ENCODE peak calls at places on chromosomes 7 and 10, in ten cellular contexts. One of them, this sample, is unnamed.

GRCh38 chr7:18116661-18117060 is 89.0 kb upstream of the PRPS1L1 start:
- DNase-seq in NCI-H1436: no peak
- DNase-seq in Right ventricle myocardium superior: no peak
- DNase-seq in GM04504: no peak
- DNase-seq in T-cell: no peak
- DNase-seq in sigmoid colon: no peak
- DNase-seq in putamen: no peak
- DNase-seq in hypothalamus: no peak
- DNase-seq in progenitor cell of endocrine pancreas: no peak
- DNase-seq in stimulated activated CD8-positive, alpha-beta memory T cell treated with anti-CD3 and anti-CD28 coated beads, Interleukin-2, amount 100 ng/mL, for 1 hour: no peak
- DNase-seq in this sample: no peak

GRCh38 chr10:13859979-13860619 is 273.3 kb downstream of the PRPF18 start:
- DNase-seq in hypothalamus: no peak
- DNase-seq in GM04504: no peak
- DNase-seq in T-cell: no peak
- DNase-seq in NCI-H1436: no peak
- DNase-seq in progenitor cell of endocrine pancreas: no peak
- DNase-seq in sigmoid colon: no peak
- DNase-seq in stimulated activated CD8-positive, alpha-beta memory T cell treated with anti-CD3 and anti-CD28 coated beads, Interleukin-2, amount 100 ng/mL, for 1 hour: no peak
- DNase-seq in putamen: no peak
- DNase-seq in Right ventricle myocardium superior: no peak
- DNase-seq in this sample: no peak

GRCh38 chr7:45217358-45217757 is 59.8 kb downstream of the RAMP3 start:
- DNase-seq in progenitor cell of endocrine pancreas: no peak
- DNase-seq in hypothalamus: no peak
- DNase-seq in sigmoid colon: no peak
- DNase-seq in GM04504: no peak
- DNase-seq in Right ventricle myocardium superior: no peak
- DNase-seq in putamen: no peak
- DNase-seq in NCI-H1436: no peak
- DNase-seq in T-cell: no peak
- DNase-seq in stimulated activated CD8-positive, alpha-beta memory T cell treated with anti-CD3 and anti-CD28 coated beads, Interleukin-2, amount 100 ng/mL, for 1 hour: no peak
- DNase-seq in this sample: no peak

GRCh38 chr7:94206295-94206694 is 188.4 kb upstream of the COL1A2 start:
- DNase-seq in hypothalamus: no peak
- DNase-seq in NCI-H1436: no peak
- DNase-seq in GM04504: no peak
- DNase-seq in Right ventricle myocardium superior: no peak
- DNase-seq in sigmoid colon: no peak
- DNase-seq in stimulated activated CD8-positive, alpha-beta memory T cell treated with anti-CD3 and anti-CD28 coated beads, Interleukin-2, amount 100 ng/mL, for 1 hour: no peak
- DNase-seq in putamen: no peak
- DNase-seq in progenitor cell of endocrine pancreas: no peak
- DNase-seq in T-cell: no peak
- DNase-seq in this sample: no peak

GRCh38 chr7:138032186-138032585 is 30.3 kb upstream of the CREB3L2 start:
- DNase-seq in putamen: no peak
- DNase-seq in GM04504: no peak
- DNase-seq in sigmoid colon: no peak
- DNase-seq in stimulated activated CD8-positive, alpha-beta memory T cell treated with anti-CD3 and anti-CD28 coated beads, Interleukin-2, amount 100 ng/mL, for 1 hour: no peak
- DNase-seq in NCI-H1436: no peak
- DNase-seq in progenitor cell of endocrine pancreas: no peak
- DNase-seq in hypothalamus: no peak
- DNase-seq in Right ventricle myocardium superior: no peak
- DNase-seq in T-cell: no peak
- DNase-seq in this sample: no peak

GRCh38 chr10:13587367-13587766 is 602 bp downstream of the PRPF18 start:
- DNase-seq in NCI-H1436: no peak
- DNase-seq in GM04504: no peak
- DNase-seq in hypothalamus: no peak
- DNase-seq in stimulated activated CD8-positive, alpha-beta memory T cell treated with anti-CD3 and anti-CD28 coated beads, Interleukin-2, amount 100 ng/mL, for 1 hour: no peak
- DNase-seq in sigmoid colon: no peak
- DNase-seq in putamen: peak; percentile 17
- DNase-seq in Right ventricle myocardium superior: peak; percentile 37
- DNase-seq in progenitor cell of endocrine pancreas: no peak
- DNase-seq in T-cell: no peak
- DNase-seq in this sample: no peak

GRCh38 chr10:43884516-43885105 is 235.9 kb upstream of the ZNF32 start:
- DNase-seq in NCI-H1436: no peak
- DNase-seq in T-cell: no peak
- DNase-seq in hypothalamus: no peak
- DNase-seq in putamen: no peak
- DNase-seq in GM04504: no peak
- DNase-seq in progenitor cell of endocrine pancreas: no peak
- DNase-seq in stimulated activated CD8-positive, alpha-beta memory T cell treated with anti-CD3 and anti-CD28 coated beads, Interleukin-2, amount 100 ng/mL, for 1 hour: no peak
- DNase-seq in sigmoid colon: no peak
- DNase-seq in Right ventricle myocardium superior: no peak
- DNase-seq in this sample: no peak

GRCh38 chr10:71727429-71728217 is 8.0 kb upstream of the C10orf105 start:
- DNase-seq in putamen: no peak
- DNase-seq in GM04504: no peak
- DNase-seq in NCI-H1436: no peak
- DNase-seq in Right ventricle myocardium superior: peak; percentile 83
- DNase-seq in T-cell: peak; percentile 60
- DNase-seq in stimulated activated CD8-positive, alpha-beta memory T cell treated with anti-CD3 and anti-CD28 coated beads, Interleukin-2, amount 100 ng/mL, for 1 hour: no peak
- DNase-seq in progenitor cell of endocrine pancreas: no peak
- DNase-seq in sigmoid colon: peak; percentile 87
- DNase-seq in hypothalamus: no peak
- DNase-seq in this sample: no peak

GRCh38 chr7:117810642-117811512 is 62.4 kb downstream of the CTTNBP2 start:
- DNase-seq in T-cell: no peak
- DNase-seq in stimulated activated CD8-positive, alpha-beta memory T cell treated with anti-CD3 and anti-CD28 coated beads, Interleukin-2, amount 100 ng/mL, for 1 hour: no peak
- DNase-seq in sigmoid colon: no peak
- DNase-seq in hypothalamus: no peak
- DNase-seq in progenitor cell of endocrine pancreas: no peak
- DNase-seq in Right ventricle myocardium superior: no peak
- DNase-seq in GM04504: no peak
- DNase-seq in NCI-H1436: no peak
- DNase-seq in putamen: no peak
- DNase-seq in this sample: no peak

GRCh38 chr7:35792472-35793224 is 8.2 kb upstream of the SEPTIN7 start:
- DNase-seq in stimulated activated CD8-positive, alpha-beta memory T cell treated with anti-CD3 and anti-CD28 coated beads, Interleukin-2, amount 100 ng/mL, for 1 hour: no peak
- DNase-seq in T-cell: no peak
- DNase-seq in NCI-H1436: no peak
- DNase-seq in sigmoid colon: no peak
- DNase-seq in GM04504: no peak
- DNase-seq in hypothalamus: no peak
- DNase-seq in Right ventricle myocardium superior: no peak
- DNase-seq in putamen: no peak
- DNase-seq in progenitor cell of endocrine pancreas: no peak
- DNase-seq in this sample: no peak

GRCh38 chr7:39539816-39540215 is 26.4 kb upstream of the YAE1 start:
- DNase-seq in NCI-H1436: no peak
- DNase-seq in T-cell: no peak
- DNase-seq in GM04504: no peak
- DNase-seq in hypothalamus: no peak
- DNase-seq in progenitor cell of endocrine pancreas: no peak
- DNase-seq in putamen: no peak
- DNase-seq in sigmoid colon: no peak
- DNase-seq in stimulated activated CD8-positive, alpha-beta memory T cell treated with anti-CD3 and anti-CD28 coated beads, Interleukin-2, amount 100 ng/mL, for 1 hour: no peak
- DNase-seq in Right ventricle myocardium superior: no peak
- DNase-seq in this sample: no peak

GRCh38 chr7:50466815-50467569 is 16.8 kb upstream of the FIGNL1 start:
- DNase-seq in stimulated activated CD8-positive, alpha-beta memory T cell treated with anti-CD3 and anti-CD28 coated beads, Interleukin-2, amount 100 ng/mL, for 1 hour: no peak
- DNase-seq in hypothalamus: no peak
- DNase-seq in GM04504: no peak
- DNase-seq in sigmoid colon: no peak
- DNase-seq in NCI-H1436: no peak
- DNase-seq in progenitor cell of endocrine pancreas: no peak
- DNase-seq in T-cell: no peak
- DNase-seq in Right ventricle myocardium superior: no peak
- DNase-seq in putamen: no peak
- DNase-seq in this sample: no peak